ENCODE peak calls at places on chromosome 13, in seven cellular contexts. W, S, Y, P, O, A and Q are unnamed samples.

GRCh38 chr13:92806215-92806614 is 420.4 kb upstream of the GPC6 start:
- DNase-seq in W (peak), S (no peak), Y (peak), P (no peak), O (no peak), A (no peak), Q (no peak)

GRCh38 chr13:57557979-57558529 is 73.5 kb upstream of the PCDH17 start:
- DNase-seq in W (no peak), S (no peak), Y (peak), P (no peak), O (no peak), A (no peak), Q (no peak)

GRCh38 chr13:47794963-47795362 is 206.1 kb downstream of the SUCLA2 start:
- DNase-seq in W (no peak), S (no peak), Y (no peak), P (no peak), O (no peak), A (no peak), Q (peak)

GRCh38 chr13:39263033-39263432 is 224.8 kb downstream of the NHLRC3 start:
- DNase-seq in W (peak), S (no peak), Y (peak), P (peak), O (peak), A (no peak), Q (peak)

GRCh38 chr13:108276060-108276459 is 6.5 kb downstream of the TNFSF13B start:
- DNase-seq in W (peak), S (no peak), Y (no peak), P (no peak), O (no peak), A (no peak), Q (no peak)

GRCh38 chr13:32622827-32623226 is 36.6 kb downstream of the PDS5B start:
- DNase-seq in W (no peak), S (no peak), Y (no peak), P (no peak), O (no peak), A (no peak), Q (no peak)

GRCh38 chr13:24341439-24341838 is 32.1 kb downstream of the C1QTNF9 start:
- DNase-seq in W (no peak), S (no peak), Y (peak), P (no peak), O (no peak), A (no peak), Q (peak)

GRCh38 chr13:26230703-26231102 is 8.6 kb upstream of the RNF6 start:
- DNase-seq in W (no peak), S (no peak), Y (no peak), P (no peak), O (no peak), A (no peak), Q (no peak)

GRCh38 chr13:18996627-18997051 is 185.0 kb downstream of the TUBA3C start:
- DNase-seq in W (no peak), S (no peak), Y (no peak), P (no peak), O (no peak), A (no peak), Q (no peak)

DNA sequence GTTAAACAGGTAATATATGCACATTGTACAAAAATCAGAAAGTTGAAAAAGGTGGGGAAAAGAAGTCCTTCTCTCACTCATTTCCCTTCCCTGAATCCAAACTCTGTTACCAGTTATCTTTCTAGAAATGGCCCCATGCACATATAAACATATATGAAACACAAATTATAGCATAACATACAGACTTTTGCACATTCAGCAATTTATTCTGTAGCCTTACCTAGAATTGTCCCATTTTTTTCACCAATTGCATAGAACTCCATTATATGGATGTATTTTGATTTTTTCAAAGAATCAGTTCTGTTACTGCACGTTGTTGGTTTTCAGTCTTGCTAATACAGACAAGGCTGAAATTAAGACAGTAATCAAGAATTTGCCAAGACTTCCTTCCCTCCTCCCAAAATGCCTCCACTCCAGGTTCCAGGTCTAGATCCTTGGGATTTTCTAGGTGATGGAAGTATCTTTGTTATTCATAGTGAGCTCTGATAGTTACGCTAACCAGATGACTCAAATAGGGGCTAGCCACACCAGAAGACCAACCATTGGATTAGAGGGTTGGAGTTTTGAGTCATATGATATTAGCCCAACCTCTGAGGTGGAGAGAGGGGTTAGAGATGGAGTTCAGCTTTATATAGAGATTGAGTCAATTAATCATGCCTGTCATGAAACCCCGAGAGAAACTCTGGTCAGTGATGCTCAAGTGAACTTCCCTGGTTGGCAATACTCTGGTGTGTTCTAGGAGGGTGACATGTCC is 30.7 kb downstream of the GPR180 start:
- DNase-seq in W (no peak), S (no peak), Y (no peak), P (no peak), O (no peak), A (no peak), Q (no peak)
- TF ChIP-seq CTCF in W (no peak), S (no peak), Y (no peak), P (no peak), O (no peak), A (no peak), Q (no peak)

GRCh38 chr13:51761638-51762350 is 42.2 kb downstream of the DHRS12 start:
- DNase-seq in W (no peak), S (no peak), Y (no peak), P (no peak), O (no peak), A (no peak), Q (peak)

GRCh38 chr13:51760592-51760991 is 43.4 kb downstream of the DHRS12 start:
- DNase-seq in W (no peak), S (no peak), Y (no peak), P (no peak), O (no peak), A (no peak), Q (no peak)

GRCh38 chr13:51759240-51759639 is 44.7 kb downstream of the DHRS12 start:
- DNase-seq in W (no peak), S (no peak), Y (no peak), P (no peak), O (no peak), A (no peak), Q (no peak)

GRCh38 chr13:51763486-51763885 is 40.5 kb downstream of the DHRS12 start:
- DNase-seq in W (no peak), S (no peak), Y (no peak), P (no peak), O (no peak), A (no peak), Q (no peak)

GRCh38 chr13:51758691-51759090 is 45.3 kb downstream of the DHRS12 start:
- DNase-seq in W (no peak), S (no peak), Y (no peak), P (no peak), O (no peak), A (no peak), Q (no peak)
- TF ChIP-seq CTCF in W (no peak), S (no peak), Y (no peak), P (no peak), O (no peak), A (no peak), Q (no peak)

GRCh38 chr13:30791354-30791921 is 56.1 kb downstream of the ALOX5AP start:
- DNase-seq in W (no peak), S (no peak), Y (peak), P (no peak), O (no peak), A (peak), Q (peak)

GRCh38 chr13:30790592-30790991 is 55.2 kb downstream of the ALOX5AP start:
- DNase-seq in W (no peak), S (no peak), Y (no peak), P (no peak), O (no peak), A (no peak), Q (no peak)

GRCh38 chr13:30789360-30789862 is 54.1 kb downstream of the ALOX5AP start:
- DNase-seq in W (no peak), S (no peak), Y (no peak), P (no peak), O (no peak), A (no peak), Q (no peak)

GRCh38 chr13:30796132-30796832 is 60.9 kb downstream of the ALOX5AP start:
- DNase-seq in W (no peak), S (no peak), Y (peak), P (peak), O (no peak), A (peak), Q (peak)

GRCh38 chr13:30792257-30793000 is 57.1 kb downstream of the ALOX5AP start:
- DNase-seq in W (peak), S (no peak), Y (peak), P (peak), O (peak), A (peak), Q (peak)
- TF ChIP-seq CTCF in W (no peak), S (peak), Y (peak), P (peak), O (no peak), A (peak), Q (peak)

GRCh38 chr13:71244181-71244580 is 622.8 kb downstream of the DACH1 start:
- DNase-seq in W (no peak), S (no peak), Y (no peak), P (no peak), O (no peak), A (no peak), Q (no peak)

GRCh38 chr13:71237332-71237731 is 629.7 kb downstream of the DACH1 start:
- DNase-seq in W (no peak), S (no peak), Y (no peak), P (no peak), O (no peak), A (no peak), Q (no peak)

GRCh38 chr13:71242191-71242590 is 624.8 kb downstream of the DACH1 start:
- DNase-seq in W (no peak), S (no peak), Y (peak), P (no peak), O (no peak), A (no peak), Q (peak)

GRCh38 chr13:71240906-71241305 is 626.1 kb downstream of the DACH1 start:
- DNase-seq in W (no peak), S (no peak), Y (peak), P (no peak), O (no peak), A (no peak), Q (peak)
- TF ChIP-seq CTCF in W (peak), S (peak), Y (peak), P (no peak), O (peak), A (no peak), Q (peak)

GRCh38 chr13:49997935-49998334 is 1.1 kb downstream of the TRIM13 start:
- DNase-seq in W (peak), S (no peak), Y (no peak), P (no peak), O (no peak), A (no peak), Q (no peak)
- TF ChIP-seq CTCF in W (no peak), S (no peak), Y (no peak), P (no peak), O (no peak), A (no peak), Q (no peak)

DNA sequence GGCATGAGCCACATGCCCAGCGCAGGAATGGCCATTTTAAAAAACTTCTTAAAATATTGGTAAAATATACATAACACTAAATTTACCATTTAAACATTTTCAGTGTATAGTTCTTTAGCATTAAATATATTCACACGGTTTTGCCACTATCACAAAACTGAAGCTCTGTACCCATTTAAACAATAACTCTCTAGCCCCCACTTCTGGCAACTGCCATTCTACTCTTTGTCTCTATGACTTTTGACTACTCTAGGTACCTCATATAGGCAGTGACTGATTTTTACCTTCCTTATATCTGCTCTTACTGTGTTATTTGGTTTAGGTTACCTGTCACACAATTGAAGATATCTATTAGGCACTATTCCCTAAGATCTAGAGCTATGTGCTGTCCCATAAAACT is 2.3 kb upstream of the KBTBD7 start:
- DNase-seq in W (no peak), S (no peak), Y (no peak), P (no peak), O (no peak), A (no peak), Q (peak)
- TF ChIP-seq CTCF in W (no peak), S (no peak), Y (peak), P (no peak), O (no peak), A (peak), Q (peak)

DNA sequence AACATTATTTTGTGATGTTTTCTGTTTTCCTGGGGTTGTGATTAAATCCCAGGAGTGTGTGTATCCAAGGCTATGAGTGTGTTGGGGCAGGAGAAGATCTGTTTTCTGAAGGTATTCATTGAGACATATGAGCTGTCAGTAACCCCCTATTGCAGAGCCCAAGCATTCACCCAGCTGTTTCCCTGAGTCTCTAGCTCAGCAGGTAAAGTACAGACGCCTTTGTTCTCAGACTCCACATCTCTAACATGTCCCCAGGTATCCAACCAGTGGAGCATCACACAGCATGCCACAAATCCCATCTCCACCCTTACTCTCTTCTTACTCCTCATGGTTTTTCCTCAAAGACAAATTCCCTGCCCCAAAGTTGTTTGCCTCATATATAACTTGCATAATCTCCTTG is 213.6 kb downstream of the PCDH20 start:
- DNase-seq in W (no peak), S (no peak), Y (no peak), P (no peak), O (no peak), A (no peak), Q (no peak)
- TF ChIP-seq CTCF in W (no peak), S (no peak), Y (no peak), P (no peak), O (no peak), A (no peak), Q (no peak)

DNA sequence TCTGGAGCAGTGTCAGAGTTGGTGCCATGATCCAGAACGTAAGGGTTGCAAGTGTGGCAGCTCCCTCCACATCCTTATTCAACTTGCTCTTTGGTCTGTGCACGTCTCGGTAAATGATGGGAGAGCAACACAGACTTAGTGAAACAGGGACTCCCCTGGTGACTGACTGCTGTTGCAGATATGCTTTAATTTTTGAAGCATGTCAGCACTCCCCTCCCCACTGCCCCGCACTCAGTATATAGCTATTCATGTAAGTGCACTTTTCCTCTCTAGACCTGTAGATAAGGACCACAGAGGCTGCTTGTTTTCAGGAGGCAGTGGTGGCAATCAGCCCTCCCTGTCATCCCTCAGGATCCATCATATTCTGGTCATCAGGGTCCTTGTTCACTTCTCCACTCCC is 470.9 kb downstream of the IRS2 start:
- DNase-seq in W (no peak), S (no peak), Y (no peak), P (no peak), O (no peak), A (no peak), Q (no peak)
- TF ChIP-seq CTCF in W (no peak), S (no peak), Y (no peak), P (no peak), O (no peak), A (no peak), Q (no peak)